ENCODE peak calls at places on chromosomes 4 and X, in six cellular contexts. U, L, C, O, Q and Y are unnamed samples.

GRCh38 chr4:158450741-158451140 is 70.9 kb upstream of the RXFP1 start:
- DNase-seq in Q (peak; percentile 40), C (no peak), O (peak; percentile 59), U (no peak), L (no peak), Y (no peak)

GRCh38 chr4:56434599-56435000 is 815 bp downstream of the PPAT start:
- DNase-seq in O (no peak), C (peak; percentile 76), L (no peak), Q (peak; percentile 49), U (no peak), Y (no peak)

GRCh38 chr4:173167793-173168395 is 717 bp upstream of the GALNT7 start:
- DNase-seq in L (no peak), O (no peak), Q (no peak), C (peak; percentile 67), U (peak; percentile 67), Y (peak; percentile 70)

GRCh38 chr4:76883147-76883546 is 14.8 kb downstream of the SOWAHB start:
- DNase-seq in O (no peak), C (no peak), U (no peak), Q (no peak), L (no peak), Y (no peak)

GRCh38 chrX:1390621-1391369 is 1.1 kb downstream of the SLC25A6 start:
- DNase-seq in L (peak; percentile 58), Q (no peak), C (peak; percentile 36), U (no peak), O (no peak), Y (peak; percentile 3)

GRCh38 chrX:72526534-72527508 is 45.8 kb downstream of the HDAC8 start:
- DNase-seq in O (no peak), U (no peak), L (no peak), C (no peak), Q (peak; percentile 3), Y (no peak)

GRCh38 chr4:143391895-143392294 is 55.2 kb downstream of the GAB1 start:
- DNase-seq in Q (peak; percentile 81), L (no peak), O (peak; percentile 53), U (no peak), C (no peak), Y (no peak)

GRCh38 chrX:148536961-148537360 is 36.5 kb downstream of the AFF2 start:
- DNase-seq in Q (peak; percentile 54), O (no peak), L (no peak), U (no peak), C (no peak), Y (no peak)

GRCh38 chr4:10529256-10529890 is 72.1 kb upstream of the ZNF518B start:
- DNase-seq in O (no peak), Q (no peak), C (no peak), L (no peak), U (no peak), Y (no peak)

GRCh38 chr4:174464949-174465348 is 57.3 kb downstream of the HPGD start:
- DNase-seq in Q (no peak), L (no peak), U (no peak), O (no peak), C (no peak), Y (no peak)

GRCh38 chr4:168637872-168638756 is 141.3 kb downstream of the PALLD start:
- DNase-seq in Q (peak; percentile 87), L (no peak), U (no peak), C (no peak), O (no peak), Y (no peak)

GRCh38 chr4:74751247-74751646 is 43.1 kb downstream of the BTC start:
- DNase-seq in L (no peak), C (no peak), U (no peak), O (no peak), Q (no peak), Y (peak; percentile 56)

GRCh38 chr4:81378398-81378797 is 93.3 kb downstream of the RASGEF1B start:
- DNase-seq in O (no peak), Q (peak; percentile 22), C (no peak), L (no peak), U (no peak), Y (no peak)

GRCh38 chrX:35046646-35047231 is 104.1 kb downstream of the FAM47B start:
- DNase-seq in Q (no peak), U (no peak), C (no peak), O (no peak), L (no peak), Y (no peak)

GRCh38 chrX:78331708-78332107 is 4.3 kb upstream of the CYSLTR1 start:
- DNase-seq in L (no peak), O (no peak), U (no peak), C (no peak), Q (no peak), Y (no peak)

GRCh38 chr4:830776-831482 is 5.0 kb upstream of the CPLX1 start:
- DNase-seq in L (no peak), Q (no peak), U (peak; percentile 39), O (no peak), C (no peak), Y (no peak)

GRCh38 chrX:21132686-21133393 is 241.4 kb upstream of the CNKSR2 start:
- DNase-seq in U (no peak), Q (no peak), L (no peak), C (no peak), O (no peak), Y (no peak)

GRCh38 chr4:25320374-25321172 is 8.0 kb downstream of the ZCCHC4 start:
- DNase-seq in C (no peak), L (no peak), U (no peak), Q (peak; percentile 67), O (peak; percentile 49), Y (no peak)

GRCh38 chr4:55358668-55359067 is 12.6 kb downstream of the SRD5A3 start:
- DNase-seq in O (peak; percentile 85), Q (peak; percentile 92), L (no peak), U (no peak), C (no peak), Y (no peak)

GRCh38 chrX:130770615-130771014 is 132.4 kb downstream of the ENOX2 start:
- DNase-seq in Q (peak; percentile 68), L (no peak), O (peak; percentile 59), C (no peak), U (no peak), Y (no peak)

GRCh38 chrX:107766470-107767140 is 9.0 kb downstream of the TSC22D3 start:
- DNase-seq in L (no peak), O (no peak), Q (peak; percentile 12), C (no peak), U (peak; percentile 8), Y (no peak)

GRCh38 chr4:10104991-10105276 is 11.7 kb downstream of the WDR1 start:
- DNase-seq in U (no peak), Q (no peak), L (no peak), C (no peak), O (no peak), Y (no peak)

GRCh38 chr4:122857160-122857559 is 30.5 kb downstream of the FGF2 start:
- DNase-seq in C (no peak), Q (no peak), U (no peak), O (no peak), L (no peak), Y (no peak)

GRCh38 chr4:122851568-122851967 is 24.9 kb downstream of the FGF2 start:
- DNase-seq in O (no peak), L (no peak), U (no peak), Q (no peak), C (no peak), Y (no peak)

GRCh38 chr4:122854444-122854843 is 27.8 kb downstream of the FGF2 start:
- DNase-seq in L (peak; percentile 66), U (no peak), O (no peak), C (no peak), Q (peak; percentile 39), Y (no peak)

GRCh38 chr4:122854860-122855259 is 28.2 kb downstream of the FGF2 start:
- DNase-seq in Q (peak; percentile 60), O (no peak), L (no peak), U (no peak), C (peak; percentile 17), Y (no peak)

GRCh38 chr4:122855491-122855890 is 28.9 kb downstream of the FGF2 start:
- DNase-seq in U (no peak), Q (no peak), O (no peak), L (no peak), C (no peak), Y (no peak)
- H3K4me3 ChIP-seq in U (no peak overlapping the region), Q (no peak overlapping the region), O (no peak overlapping the region), L (no peak overlapping the region), C (no peak overlapping the region), Y (no peak overlapping the region)

DNA sequence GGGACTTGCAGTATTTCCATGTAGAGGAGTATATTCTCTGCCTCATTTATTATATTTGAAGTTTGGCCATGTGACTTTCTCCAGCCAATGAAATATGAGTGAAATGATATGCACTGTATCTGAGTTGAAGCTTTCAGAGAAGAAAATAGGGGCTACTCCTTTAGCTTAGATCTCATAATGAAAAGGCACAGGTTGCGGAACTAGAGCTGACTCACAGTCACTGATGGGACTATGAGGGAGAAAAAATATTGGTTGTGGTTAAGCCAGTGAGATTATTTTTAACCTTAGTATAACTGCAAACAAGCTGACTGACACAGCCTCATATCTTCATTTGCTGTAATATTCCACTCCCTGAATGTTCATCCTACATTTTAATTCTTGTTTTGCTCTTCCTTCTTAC is 1104.3 kb downstream of the RPA4 start:
- DNase-seq in C (no peak), U (no peak), L (no peak), O (no peak), Q (no peak), Y (no peak)
- H3K4me3 ChIP-seq in C (no peak overlapping the region), U (no peak overlapping the region), L (no peak overlapping the region), O (no peak overlapping the region), Q (no peak overlapping the region), Y (no peak overlapping the region)

GRCh38 chr4:23887989-23888388 is 1.9 kb downstream of the PPARGC1A start:
- DNase-seq in O (no peak), Q (no peak), L (no peak), U (no peak), C (no peak), Y (no peak)
- H3K4me3 ChIP-seq in O (no peak overlapping the region), Q (peak overlapping the region; percentile 60), L (peak overlapping the region; percentile 52), U (no peak overlapping the region), C (no peak overlapping the region), Y (no peak overlapping the region)

GRCh38 chrX:48107717-48108116 is 22.7 kb upstream of the SPACA5B start:
- DNase-seq in C (no peak), O (no peak), U (no peak), Q (no peak), L (no peak), Y (no peak)
- H3K4me3 ChIP-seq in C (no peak overlapping the region), O (no peak overlapping the region), U (no peak overlapping the region), Q (no peak overlapping the region), L (no peak overlapping the region), Y (no peak overlapping the region)